ENCODE peak calls at places on chromosomes 12 and 14, in seven cellular contexts. One of them, this sample, is unnamed.

GRCh38 chr14:21202463-21203358 is 46.8 kb upstream of the OR5AU1 start:
- DNase-seq in lower leg skin: no peak
- DNase-seq in CD4-positive, CD25-positive, alpha-beta regulatory T cell: no peak
- DNase-seq in astrocyte: no peak
- DNase-seq in tibial artery: no peak
- DNase-seq in BE2C: no peak
- DNase-seq in heart right ventricle: no peak
- DNase-seq in this sample: no peak

GRCh38 chr14:50874842-50875241 is 3.0 kb downstream of the ABHD12B start:
- DNase-seq in heart right ventricle: no peak
- DNase-seq in tibial artery: no peak
- DNase-seq in CD4-positive, CD25-positive, alpha-beta regulatory T cell: no peak
- DNase-seq in BE2C: no peak
- DNase-seq in lower leg skin: no peak
- DNase-seq in astrocyte: no peak
- DNase-seq in this sample: no peak

GRCh38 chr12:51972849-51973273 is 21.4 kb downstream of the ACVR1B start:
- DNase-seq in CD4-positive, CD25-positive, alpha-beta regulatory T cell: no peak
- DNase-seq in tibial artery: peak; percentile 72
- DNase-seq in lower leg skin: peak; percentile 89
- DNase-seq in BE2C: no peak
- DNase-seq in astrocyte: peak; percentile 92
- DNase-seq in heart right ventricle: peak; percentile 32
- DNase-seq in this sample: peak; percentile 97

GRCh38 chr12:51247523-51248206 is 9.0 kb downstream of the DAZAP2 start:
- DNase-seq in BE2C: no peak
- DNase-seq in CD4-positive, CD25-positive, alpha-beta regulatory T cell: no peak
- DNase-seq in heart right ventricle: no peak
- DNase-seq in astrocyte: no peak
- DNase-seq in tibial artery: no peak
- DNase-seq in lower leg skin: no peak
- DNase-seq in this sample: no peak

GRCh38 chr14:19947413-19948090 is 16.8 kb downstream of the OR4K1 start:
- DNase-seq in CD4-positive, CD25-positive, alpha-beta regulatory T cell: no peak
- DNase-seq in astrocyte: no peak
- DNase-seq in heart right ventricle: no peak
- DNase-seq in BE2C: no peak
- DNase-seq in lower leg skin: no peak
- DNase-seq in tibial artery: no peak
- DNase-seq in this sample: no peak

GRCh38 chr12:74906224-74906623 is 303.4 kb downstream of the KCNC2 start:
- DNase-seq in heart right ventricle: no peak
- DNase-seq in tibial artery: no peak
- DNase-seq in BE2C: no peak
- DNase-seq in lower leg skin: no peak
- DNase-seq in CD4-positive, CD25-positive, alpha-beta regulatory T cell: no peak
- DNase-seq in astrocyte: no peak
- DNase-seq in this sample: no peak

GRCh38 chr12:52819021-52819420 is 5.1 kb upstream of the KRT4 start:
- DNase-seq in BE2C: no peak
- DNase-seq in astrocyte: no peak
- DNase-seq in tibial artery: no peak
- DNase-seq in lower leg skin: no peak
- DNase-seq in heart right ventricle: no peak
- DNase-seq in CD4-positive, CD25-positive, alpha-beta regulatory T cell: no peak
- DNase-seq in this sample: no peak

GRCh38 chr12:47207005-47207717 is 127.4 kb upstream of the AMIGO2 start:
- DNase-seq in tibial artery: no peak
- DNase-seq in CD4-positive, CD25-positive, alpha-beta regulatory T cell: peak; percentile 42
- DNase-seq in heart right ventricle: no peak
- DNase-seq in astrocyte: no peak
- DNase-seq in BE2C: no peak
- DNase-seq in lower leg skin: no peak
- DNase-seq in this sample: no peak

GRCh38 chr14:61927521-61927920 is 165.3 kb downstream of the SNAPC1 start:
- DNase-seq in CD4-positive, CD25-positive, alpha-beta regulatory T cell: no peak
- DNase-seq in astrocyte: peak; percentile 84
- DNase-seq in tibial artery: no peak
- DNase-seq in heart right ventricle: no peak
- DNase-seq in lower leg skin: no peak
- DNase-seq in BE2C: no peak
- DNase-seq in this sample: no peak

GRCh38 chr12:60489071-60489470 is 893.2 kb downstream of the SLC16A7 start:
- DNase-seq in CD4-positive, CD25-positive, alpha-beta regulatory T cell: no peak
- DNase-seq in lower leg skin: no peak
- DNase-seq in BE2C: no peak
- DNase-seq in astrocyte: no peak
- DNase-seq in heart right ventricle: no peak
- DNase-seq in tibial artery: no peak
- DNase-seq in this sample: no peak

GRCh38 chr14:40122978-40123648 is 690.9 kb upstream of the FBXO33 start:
- DNase-seq in heart right ventricle: no peak
- DNase-seq in tibial artery: no peak
- DNase-seq in astrocyte: peak; percentile 64
- DNase-seq in CD4-positive, CD25-positive, alpha-beta regulatory T cell: no peak
- DNase-seq in BE2C: no peak
- DNase-seq in lower leg skin: no peak
- DNase-seq in this sample: no peak

GRCh38 chr12:56880416-56881035 is 53.7 kb downstream of the SDR9C7 start:
- DNase-seq in tibial artery: no peak
- DNase-seq in BE2C: no peak
- DNase-seq in CD4-positive, CD25-positive, alpha-beta regulatory T cell: no peak
- DNase-seq in astrocyte: no peak
- DNase-seq in heart right ventricle: no peak
- DNase-seq in lower leg skin: no peak
- DNase-seq in this sample: peak; percentile 77

GRCh38 chr12:94595152-94595551 is 55.2 kb downstream of the TMCC3 start:
- DNase-seq in CD4-positive, CD25-positive, alpha-beta regulatory T cell: no peak
- DNase-seq in astrocyte: peak; percentile 42
- DNase-seq in tibial artery: no peak
- DNase-seq in BE2C: no peak
- DNase-seq in heart right ventricle: no peak
- DNase-seq in lower leg skin: no peak
- DNase-seq in this sample: no peak

GRCh38 chr12:94596596-94596995 is 53.8 kb downstream of the TMCC3 start:
- DNase-seq in CD4-positive, CD25-positive, alpha-beta regulatory T cell: no peak
- DNase-seq in astrocyte: no peak
- DNase-seq in heart right ventricle: no peak
- DNase-seq in tibial artery: no peak
- DNase-seq in lower leg skin: no peak
- DNase-seq in BE2C: no peak
- DNase-seq in this sample: peak; percentile 16

GRCh38 chr12:94594443-94594825 is 55.9 kb downstream of the TMCC3 start:
- DNase-seq in heart right ventricle: no peak
- DNase-seq in BE2C: no peak
- DNase-seq in astrocyte: no peak
- DNase-seq in lower leg skin: no peak
- DNase-seq in tibial artery: no peak
- DNase-seq in CD4-positive, CD25-positive, alpha-beta regulatory T cell: no peak
- DNase-seq in this sample: no peak

GRCh38 chr12:94592080-94592479 is 58.3 kb downstream of the TMCC3 start:
- DNase-seq in lower leg skin: no peak
- DNase-seq in CD4-positive, CD25-positive, alpha-beta regulatory T cell: no peak
- DNase-seq in astrocyte: no peak
- DNase-seq in tibial artery: no peak
- DNase-seq in heart right ventricle: no peak
- DNase-seq in BE2C: no peak
- DNase-seq in this sample: no peak

GRCh38 chr12:94593822-94594442 is 56.4 kb downstream of the TMCC3 start:
- DNase-seq in astrocyte: no peak
- DNase-seq in lower leg skin: no peak
- DNase-seq in BE2C: no peak
- DNase-seq in heart right ventricle: no peak
- DNase-seq in tibial artery: no peak
- DNase-seq in CD4-positive, CD25-positive, alpha-beta regulatory T cell: no peak
- DNase-seq in this sample: no peak
- H3K4me3 ChIP-seq in astrocyte: no peak overlapping the region
- H3K4me3 ChIP-seq in lower leg skin: no peak overlapping the region
- H3K4me3 ChIP-seq in BE2C: no peak overlapping the region
- H3K4me3 ChIP-seq in heart right ventricle: no peak overlapping the region
- H3K4me3 ChIP-seq in tibial artery: no peak overlapping the region
- H3K4me3 ChIP-seq in CD4-positive, CD25-positive, alpha-beta regulatory T cell: no peak overlapping the region
- H3K4me3 ChIP-seq in this sample: no peak overlapping the region

DNA sequence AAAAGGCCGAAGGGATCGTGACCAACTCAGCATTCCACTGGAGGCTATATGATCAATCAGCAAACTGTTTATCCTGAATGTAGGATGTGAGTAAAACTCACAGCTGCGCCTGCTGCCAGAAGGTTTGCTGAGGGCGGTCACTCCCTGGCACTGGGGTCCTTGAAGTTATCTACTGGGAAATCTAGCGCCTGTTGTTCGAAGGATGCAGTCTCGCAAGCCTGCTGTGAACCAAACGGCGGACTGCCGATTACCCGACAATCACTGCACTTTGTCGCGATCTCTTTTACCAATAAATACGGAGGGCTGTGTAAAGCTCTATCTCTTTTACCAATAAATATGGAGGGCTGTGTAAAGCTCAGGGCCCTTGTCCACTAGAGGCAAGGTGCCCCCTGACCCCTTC is 12.9 kb downstream of the DDX51 start:
- DNase-seq in astrocyte: no peak
- DNase-seq in CD4-positive, CD25-positive, alpha-beta regulatory T cell: no peak
- DNase-seq in BE2C: no peak
- DNase-seq in heart right ventricle: no peak
- DNase-seq in lower leg skin: no peak
- DNase-seq in tibial artery: no peak
- DNase-seq in this sample: no peak
- H3K4me3 ChIP-seq in astrocyte: no peak overlapping the region
- H3K4me3 ChIP-seq in CD4-positive, CD25-positive, alpha-beta regulatory T cell: no peak overlapping the region
- H3K4me3 ChIP-seq in BE2C: no peak overlapping the region
- H3K4me3 ChIP-seq in heart right ventricle: no peak overlapping the region
- H3K4me3 ChIP-seq in lower leg skin: no peak overlapping the region
- H3K4me3 ChIP-seq in tibial artery: no peak overlapping the region
- H3K4me3 ChIP-seq in this sample: no peak overlapping the region

GRCh38 chr14:26598672-26599131 is 869 bp upstream of the NOVA1 start:
- DNase-seq in CD4-positive, CD25-positive, alpha-beta regulatory T cell: no peak
- DNase-seq in heart right ventricle: no peak
- DNase-seq in tibial artery: no peak
- DNase-seq in BE2C: peak; percentile 5
- DNase-seq in lower leg skin: no peak
- DNase-seq in astrocyte: no peak
- DNase-seq in this sample: no peak
- H3K4me3 ChIP-seq in CD4-positive, CD25-positive, alpha-beta regulatory T cell: no peak overlapping the region
- H3K4me3 ChIP-seq in heart right ventricle: peak overlapping the region; percentile 73
- H3K4me3 ChIP-seq in tibial artery: peak overlapping the region; percentile 70
- H3K4me3 ChIP-seq in BE2C: peak overlapping the region; percentile 85
- H3K4me3 ChIP-seq in lower leg skin: peak overlapping the region; percentile 55
- H3K4me3 ChIP-seq in astrocyte: peak overlapping the region; percentile 77
- H3K4me3 ChIP-seq in this sample: peak overlapping the region; percentile 68

DNA sequence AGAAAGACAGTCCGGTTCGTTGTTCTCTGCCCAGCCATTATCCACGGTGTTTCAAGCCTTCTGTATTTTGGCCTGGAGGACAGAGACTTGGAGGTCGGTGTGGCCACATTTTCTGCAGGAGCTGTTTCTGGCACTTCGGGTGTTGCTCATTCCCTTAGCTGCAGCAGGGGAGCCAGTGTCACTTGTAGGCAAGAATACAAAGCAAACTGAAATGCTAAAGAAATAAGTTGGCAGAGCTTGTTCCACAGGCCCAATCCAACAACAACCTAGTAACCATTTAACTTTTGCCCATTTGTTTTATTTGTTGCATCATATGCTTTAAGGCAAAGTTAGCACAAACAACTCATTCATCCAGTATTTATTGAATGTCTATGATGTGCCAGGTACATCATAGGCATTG is 275.5 kb downstream of the TTC6 start:
- DNase-seq in astrocyte: no peak
- DNase-seq in tibial artery: no peak
- DNase-seq in heart right ventricle: no peak
- DNase-seq in BE2C: no peak
- DNase-seq in CD4-positive, CD25-positive, alpha-beta regulatory T cell: no peak
- DNase-seq in lower leg skin: no peak
- DNase-seq in this sample: no peak
- H3K4me3 ChIP-seq in astrocyte: no peak overlapping the region
- H3K4me3 ChIP-seq in tibial artery: no peak overlapping the region
- H3K4me3 ChIP-seq in heart right ventricle: no peak overlapping the region
- H3K4me3 ChIP-seq in BE2C: no peak overlapping the region
- H3K4me3 ChIP-seq in CD4-positive, CD25-positive, alpha-beta regulatory T cell: no peak overlapping the region
- H3K4me3 ChIP-seq in lower leg skin: no peak overlapping the region
- H3K4me3 ChIP-seq in this sample: no peak overlapping the region

This sample was measured in fibroblast of villous mesenchyme.